ENCODE peak calls at places on chromosomes 5 and 9, in four cellular contexts. T, O, Z and W are unnamed samples. For H3K36me3 and H3K4me1, the result is how much of the 10 kb centered on the place peaks cover.

GRCh38 chr5:139298242-139298641 is 4.7 kb downstream of the MATR3 start:
- DNase-seq in T (no peak), O (no peak), Z (no peak), W (no peak)

GRCh38 chr9:33475357-33475756 is 1.6 kb upstream of the NOL6 start:
- DNase-seq in T (no peak), O (no peak), Z (no peak), W (no peak)

GRCh38 chr5:72467421-72467820 is 39.8 kb downstream of the ZNF366 start:
- DNase-seq in T (no peak), O (no peak), Z (no peak), W (no peak)

GRCh38 chr5:63961598-63962161 is 565 bp downstream of the HTR1A start:
- DNase-seq in T (no peak), O (no peak), Z (no peak), W (no peak)

GRCh38 chr9:109411818-109412352 is 86.2 kb downstream of the PTPN3 start:
- DNase-seq in T (no peak), O (no peak), Z (peak), W (peak)

GRCh38 chr5:62306494-62307363 is 723 bp downstream of the KIF2A start:
- DNase-seq in T (peak), O (no peak), Z (peak), W (peak)

GRCh38 chr9:27333241-27334052 is 36.5 kb upstream of the EQTN start:
- DNase-seq in T (peak), O (no peak), Z (peak), W (peak)

GRCh38 chr5:5037674-5038073 is 102.5 kb upstream of the ADAMTS16 start:
- DNase-seq in T (no peak), O (no peak), Z (no peak), W (no peak)

GRCh38 chr5:4862500-4862899 is 277.6 kb upstream of the ADAMTS16 start:
- DNase-seq in T (peak), O (no peak), Z (peak), W (no peak)

GRCh38 chr5:65742565-65743231 is 20.7 kb downstream of the NLN start:
- DNase-seq in T (peak), O (no peak), Z (peak), W (peak)

GRCh38 chr9:35798658-35799366 is 7.4 kb downstream of the NPR2 start:
- DNase-seq in T (peak), O (no peak), Z (peak), W (no peak)

GRCh38 chr5:175035882-175036533 is 311.6 kb downstream of the MSX2 start:
- DNase-seq in T (no peak), O (no peak), Z (no peak), W (no peak)

GRCh38 chr5:32353420-32353819 is 40.7 kb upstream of the MTMR12 start:
- DNase-seq in T (no peak), O (no peak), Z (no peak), W (no peak)

GRCh38 chr5:108074626-108075025 is 307.3 kb downstream of the FBXL17 start:
- DNase-seq in T (no peak), O (no peak), Z (no peak), W (no peak)

DNA sequence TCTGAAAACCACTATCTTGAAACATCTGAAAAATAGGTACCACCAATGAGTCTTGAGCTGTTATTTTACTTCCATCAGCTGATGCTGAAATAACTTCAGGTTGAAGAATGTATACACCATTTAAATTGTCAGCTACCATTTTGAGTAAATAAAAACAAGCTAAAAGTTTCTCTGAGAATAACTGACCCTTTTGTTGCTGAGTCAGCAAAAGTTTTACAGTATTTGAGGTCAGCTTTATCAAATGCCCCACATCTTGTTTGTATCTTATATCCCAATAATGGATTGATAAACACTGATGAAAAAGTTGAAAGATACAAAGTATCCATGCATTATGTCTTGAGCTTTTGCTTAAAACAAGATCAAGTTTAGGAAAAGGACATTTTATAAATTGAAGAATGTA is 22.8 kb downstream of the CPLANE1 start:
- DNase-seq in T (no peak), O (no peak), Z (no peak), W (no peak)
- H3K36me3 ChIP-seq in T (under half), O (under half), Z (under half), W (under half)

GRCh38 chr9:93040409-93040808 is 18.1 kb upstream of the SUSD3 start:
- DNase-seq in T (no peak), O (no peak), Z (no peak), W (no peak)

GRCh38 chr9:93039976-93040375 is 18.5 kb upstream of the SUSD3 start:
- DNase-seq in T (no peak), O (no peak), Z (no peak), W (no peak)

GRCh38 chr9:93039456-93039855 is 19.0 kb upstream of the SUSD3 start:
- DNase-seq in T (no peak), O (no peak), Z (no peak), W (no peak)

GRCh38 chr9:93043122-93043521 is 15.4 kb upstream of the SUSD3 start:
- DNase-seq in T (no peak), O (no peak), Z (no peak), W (no peak)

DNA sequence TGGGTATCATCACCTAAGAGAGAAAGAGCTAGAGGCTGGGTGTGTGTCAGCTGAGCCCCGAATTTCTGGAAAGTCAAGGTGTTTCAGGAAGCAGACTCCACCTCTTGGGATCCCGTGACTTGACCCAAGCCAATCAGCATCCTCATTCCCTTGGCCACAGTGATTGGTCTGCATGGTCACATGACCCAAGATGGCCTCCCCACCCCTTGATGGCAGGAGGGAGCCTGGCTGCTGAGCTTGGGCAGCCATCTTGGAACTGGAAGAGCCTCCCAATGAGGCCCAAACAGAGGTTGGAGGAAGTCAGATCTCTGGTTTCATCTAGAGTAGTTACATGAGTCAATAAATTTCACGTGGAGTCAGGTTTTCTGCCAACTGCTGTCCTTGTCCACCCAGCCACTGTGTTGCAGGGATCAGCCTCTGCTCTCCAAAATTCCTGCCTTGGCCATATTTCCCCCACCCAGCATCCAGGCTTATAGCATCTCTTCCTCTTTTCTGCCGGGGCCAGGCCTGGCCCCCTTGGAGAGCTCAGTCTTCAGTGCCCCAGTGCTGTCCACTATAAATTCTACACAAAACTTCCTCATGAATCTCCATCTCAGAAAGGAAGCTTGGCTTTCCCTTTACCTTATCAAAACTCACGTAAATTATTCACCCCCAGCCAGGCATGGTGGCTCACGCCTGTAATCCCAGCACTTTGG is 17.2 kb upstream of the SUSD3 start:
- DNase-seq in T (no peak), O (no peak), Z (no peak), W (no peak)
- H3K4me1 ChIP-seq in T (under half), O (under half), Z (under half), W (under half)

DNA sequence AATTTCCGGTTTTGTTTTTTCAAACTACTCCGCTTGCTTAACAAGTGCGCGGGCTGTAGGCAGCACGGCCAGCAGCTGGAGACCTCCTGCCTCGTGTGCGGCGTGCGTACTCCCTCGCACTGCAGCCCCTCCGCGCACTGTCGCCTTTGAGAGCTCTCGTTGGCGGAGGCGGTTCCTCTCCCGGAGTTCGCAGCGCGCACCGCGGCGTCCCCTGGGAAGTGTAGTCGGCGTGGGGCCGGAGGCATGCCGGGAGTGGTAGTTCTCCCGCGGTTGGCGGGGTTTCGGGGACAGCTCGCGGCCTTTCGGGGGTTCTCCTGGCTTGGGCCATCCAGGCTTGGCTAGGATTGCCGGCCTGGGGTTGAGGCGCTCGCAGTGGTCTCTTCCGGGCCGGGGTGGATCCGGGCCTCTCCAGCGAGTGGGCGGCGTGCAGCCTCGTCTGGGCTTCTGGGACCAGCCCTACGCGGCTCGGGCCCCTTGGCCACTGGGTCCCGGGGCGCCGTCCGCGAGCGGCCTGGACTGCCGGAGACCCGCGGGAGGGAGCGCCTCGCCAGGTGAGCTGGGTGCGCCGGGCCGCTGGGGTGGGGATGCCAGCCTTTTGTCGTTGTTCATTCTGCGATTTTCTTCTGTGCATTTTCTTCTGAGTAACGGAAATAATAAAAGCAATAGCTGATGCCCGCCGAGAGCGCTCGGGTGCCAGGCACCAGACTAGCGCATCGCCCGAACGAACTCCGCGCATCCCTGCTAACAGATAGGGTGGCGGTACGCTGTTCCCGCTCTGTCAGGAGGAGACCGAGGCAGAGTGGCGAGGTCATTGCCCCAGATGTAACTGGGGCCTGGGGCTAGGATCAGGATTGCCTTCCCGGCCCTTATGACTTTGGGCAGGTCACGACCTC is at the start of gene ZNF354C:
- DNase-seq in T (peak), O (peak), Z (peak), W (peak)
- H3K27ac ChIP-seq in T (peak), O (peak), Z (no peak), W (no peak)

GRCh38 chr5:148163345-148163744 is 5.0 kb upstream of the SPINK14 start:
- DNase-seq in T (no peak), O (no peak), Z (no peak), W (no peak)
- H3K36me3 ChIP-seq in T (under half), O (under half), Z (under half), W (under half)

DNA sequence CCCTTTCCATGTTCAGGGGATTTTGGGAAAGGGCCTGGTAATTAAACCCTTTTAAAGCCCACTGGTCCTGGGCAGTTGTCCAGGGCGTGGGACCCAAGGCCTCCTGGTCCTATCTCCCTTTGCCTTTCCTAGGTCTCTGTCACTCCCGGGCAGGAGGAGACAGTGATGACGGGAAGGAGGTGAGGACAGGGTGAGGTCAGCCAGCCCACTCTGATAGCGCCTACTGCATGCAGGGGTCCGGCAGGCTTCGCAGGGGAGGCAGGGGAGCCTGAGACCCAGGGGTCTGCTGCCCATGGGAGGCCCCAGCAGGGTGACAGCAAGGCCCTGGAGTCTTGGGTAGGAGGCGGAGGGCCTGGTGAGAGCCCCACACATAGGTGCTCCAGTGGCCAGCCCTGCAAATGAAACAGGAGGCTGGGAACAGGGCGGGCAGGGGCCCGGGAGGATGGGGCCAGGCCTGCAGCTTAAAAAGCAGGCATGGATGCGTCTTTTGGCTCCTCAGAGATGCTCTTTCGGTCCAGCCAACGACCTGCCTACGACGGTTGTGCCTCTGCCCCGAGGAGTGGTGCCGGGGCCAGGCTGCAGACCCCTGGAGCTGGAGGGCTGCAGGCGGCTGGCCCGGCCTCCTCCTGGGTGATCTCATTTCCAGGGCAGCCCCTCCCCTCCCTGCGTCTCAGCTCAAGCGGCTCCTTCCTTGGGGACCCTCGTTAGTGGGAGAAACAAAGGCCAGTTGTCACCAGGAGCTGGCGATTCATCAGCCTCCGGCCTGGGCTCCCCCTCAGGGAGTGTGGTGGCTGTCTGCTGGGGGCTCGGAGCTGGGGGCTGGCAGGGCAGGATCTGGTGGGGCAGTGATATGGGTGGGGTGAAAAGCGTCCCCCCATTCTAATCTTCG is 6.7 kb upstream of the RXRA start:
- DNase-seq in T (no peak), O (peak), Z (no peak), W (no peak)
- H3K4me1 ChIP-seq in T (under half), O (under half), Z (under half), W (under half)

GRCh38 chr5:35854248-35854647 is 2.4 kb upstream of the IL7R start:
- DNase-seq in T (no peak), O (no peak), Z (no peak), W (no peak)
- H3K27ac ChIP-seq in T (no peak), O (no peak), Z (no peak), W (no peak)

DNA sequence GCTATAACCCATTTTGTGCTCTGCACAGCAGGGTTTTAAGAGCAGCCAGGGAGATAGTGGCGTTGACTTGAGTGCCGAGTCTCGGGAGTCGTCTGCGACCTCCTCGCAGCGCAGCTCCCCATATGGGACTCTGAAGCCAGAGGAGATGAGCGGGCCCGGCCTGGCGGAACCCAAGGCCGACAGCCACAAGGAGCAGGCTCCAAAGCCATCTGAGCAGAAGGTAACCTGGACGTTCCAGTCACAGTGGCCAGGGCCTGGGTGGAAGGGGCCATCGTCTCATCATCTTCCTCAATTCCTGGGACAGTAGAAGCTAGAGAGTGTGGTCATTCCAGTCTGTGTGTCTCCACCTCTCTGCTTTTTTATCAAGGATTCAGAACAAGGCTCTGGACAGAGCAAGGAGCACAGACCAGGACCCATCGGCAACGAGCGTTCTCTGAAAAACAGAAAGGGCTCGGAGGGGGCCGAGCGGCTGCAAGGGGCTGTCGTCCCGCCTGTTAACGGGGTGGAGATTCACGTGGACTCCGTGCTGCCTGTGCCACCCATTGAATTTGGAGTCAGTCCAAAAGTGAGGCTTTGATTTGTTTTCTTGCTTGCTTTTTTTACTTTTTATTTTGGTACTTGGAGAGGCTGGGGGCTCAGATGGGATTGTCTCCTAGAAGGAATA is 20.2 kb upstream of the POMT1 start:
- DNase-seq in T (no peak), O (peak), Z (no peak), W (no peak)
- H3K36me3 ChIP-seq in T (half or more), O (under half), Z (under half), W (under half)